ENCODE peak calls at places on chromosomes 3 and 15, in nine cellular contexts. W is HepG2, N is K562, L is esophagus muscularis mucosa, M is transverse colon, S is spleen, I is HCT116, Z is prostate gland, P is upper lobe of left lung. O is an unnamed sample.

GRCh38 chr3:65685621-65686020 is 353.1 kb downstream of the MAGI1 start:
- DNase-seq in L (no peak), Z (no peak), W (peak), M (no peak), S (no peak), I (no peak), P (no peak), N (peak), O (no peak)

GRCh38 chr3:110174908-110175307 is 837.6 kb upstream of the DPPA4 start:
- DNase-seq in S (no peak), N (no peak), W (no peak), Z (no peak), M (no peak), L (no peak), P (no peak), I (no peak), O (no peak)

GRCh38 chr3:122458992-122459391 is 43.1 kb upstream of the WDR5B start:
- DNase-seq in L (no peak), P (no peak), N (peak), Z (no peak), I (peak), S (no peak), W (no peak), M (no peak), O (no peak)

GRCh38 chr3:74501001-74501400 is 113.5 kb downstream of the CNTN3 start:
- DNase-seq in S (no peak), L (no peak), M (no peak), P (no peak), Z (no peak), I (no peak), W (no peak), N (no peak), O (no peak)

GRCh38 chr3:31440878-31441277 is 91.8 kb upstream of the STT3B start:
- DNase-seq in L (no peak), S (no peak), P (no peak), M (no peak), N (no peak), I (no peak), Z (no peak), W (no peak), O (no peak)

GRCh38 chr3:49316696-49317457 is 23.0 kb downstream of the USP4 start:
- DNase-seq in W (no peak), M (peak), Z (no peak), P (no peak), S (no peak), L (peak), N (no peak), I (no peak), O (no peak)

GRCh38 chr3:150877303-150877702 is 27.9 kb downstream of the MINDY4B start:
- DNase-seq in M (no peak), N (no peak), I (no peak), S (no peak), P (no peak), L (no peak), W (no peak), Z (no peak), O (no peak)

GRCh38 chr3:152870027-152870426 is 35.1 kb downstream of the P2RY1 start:
- DNase-seq in N (no peak), I (no peak), L (no peak), P (no peak), W (no peak), S (no peak), Z (no peak), M (no peak), O (no peak)

GRCh38 chr15:66898656-66899402 is 166.6 kb upstream of the SMAD3 start:
- DNase-seq in L (no peak), M (no peak), P (no peak), I (no peak), W (no peak), N (no peak), S (no peak), Z (no peak), O (no peak)

GRCh38 chr3:44885618-44886017 is 11.2 kb downstream of the TGM4 start:
- DNase-seq in N (peak), P (no peak), S (no peak), L (no peak), Z (no peak), M (no peak), I (peak), W (peak), O (no peak)

GRCh38 chr15:97940993-97941392 is 19.5 kb upstream of the ARRDC4 start:
- DNase-seq in P (no peak), S (no peak), W (no peak), I (no peak), M (no peak), N (no peak), L (no peak), Z (no peak), O (no peak)

GRCh38 chr15:73346735-73347312 is 21.9 kb downstream of the HCN4 start:
- DNase-seq in M (peak), Z (peak), P (peak), N (peak), S (no peak), L (no peak), W (peak), I (peak), O (peak)

GRCh38 chr15:36880913-36881290 is 219.4 kb downstream of the MEIS2 start:
- DNase-seq in I (no peak), W (no peak), S (no peak), Z (no peak), P (no peak), N (no peak), L (no peak), M (no peak), O (no peak)

GRCh38 chr3:100737334-100737733 is 28.0 kb downstream of the TFG start:
- DNase-seq in P (no peak), W (no peak), I (no peak), S (no peak), L (no peak), M (no peak), Z (no peak), N (peak), O (no peak)

GRCh38 chr3:115616461-115616860 is 6.8 kb upstream of the GAP43 start:
- DNase-seq in S (no peak), L (no peak), Z (no peak), P (no peak), N (no peak), I (no peak), M (no peak), W (no peak), O (no peak)
- TF ChIP-seq POLR2A in S (no peak), L (no peak), Z (no peak), P (no peak), N (no peak), I (no peak), M (no peak), W (no peak), O (no peak)

DNA sequence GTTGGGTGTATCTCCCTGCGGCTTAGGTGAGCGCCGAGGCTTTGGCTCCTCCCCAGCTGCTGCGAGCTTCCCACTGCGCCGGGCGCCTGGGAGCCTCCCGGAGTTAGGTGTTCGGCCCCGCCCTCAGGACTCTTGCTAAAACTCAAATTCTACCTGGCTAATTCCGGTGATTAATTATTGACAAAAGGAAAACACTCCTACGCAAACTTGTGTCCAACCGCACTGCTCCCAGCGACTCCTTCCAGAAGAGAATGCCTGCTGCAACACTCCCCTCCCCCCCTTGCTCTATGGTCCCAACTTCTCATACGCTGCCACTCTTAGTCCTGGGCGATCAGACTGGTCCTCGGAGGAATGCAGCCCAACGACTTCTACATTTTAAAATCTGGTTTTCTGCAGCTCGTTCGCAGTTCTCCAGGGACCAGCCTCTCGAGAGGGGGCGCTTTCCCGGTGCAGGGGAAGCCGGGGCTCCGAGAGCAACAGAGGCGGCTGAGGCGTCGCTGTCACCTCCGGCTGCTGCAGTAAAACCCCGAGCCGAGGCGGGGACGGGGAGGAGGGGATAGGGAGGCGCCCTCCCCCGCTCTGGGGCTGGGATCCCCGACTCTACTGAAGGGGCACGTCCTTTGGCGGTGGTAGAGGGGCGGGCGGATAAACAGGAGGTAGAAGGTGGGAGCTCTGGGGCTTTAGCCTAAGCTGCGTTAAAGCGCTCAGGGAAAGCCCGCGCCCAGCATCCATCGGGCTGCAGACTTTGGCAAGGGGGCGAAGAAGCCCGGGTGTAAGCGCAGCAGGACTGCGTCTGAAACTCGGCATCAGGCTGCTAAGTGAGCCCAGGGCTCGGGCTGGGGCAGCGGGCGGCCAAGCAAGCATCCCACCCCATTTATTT is at the start of gene SPTSSB:
- DNase-seq in L (no peak), S (peak), I (peak), N (peak), M (peak), Z (peak), P (peak), W (peak), O (peak)
- TF ChIP-seq POLR2AphosphoS5 in L (no peak), S (no peak), I (no peak), N (no peak), M (no peak), Z (peak), P (no peak), W (no peak), O (no peak)

DNA sequence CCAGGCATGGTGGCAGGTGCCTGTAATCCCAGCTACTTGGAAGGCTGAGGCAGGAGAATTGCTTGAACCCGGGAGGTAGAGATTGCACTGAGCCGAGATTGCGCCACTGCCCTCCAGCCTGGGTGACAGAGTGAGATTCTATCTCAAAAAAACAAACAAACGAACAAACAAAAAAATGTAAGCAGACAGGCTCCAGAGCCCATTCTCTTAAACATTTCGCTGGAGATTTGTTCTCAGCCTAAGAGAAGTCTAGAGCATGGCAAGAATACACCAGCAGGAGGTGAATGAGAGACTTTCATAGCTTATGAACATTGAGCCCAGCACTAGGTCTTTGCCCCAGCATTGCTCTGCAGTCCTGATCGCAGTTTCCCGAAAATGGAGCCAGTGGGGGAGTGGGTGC is 329.4 kb upstream of the TLE3 start:
- DNase-seq in I (no peak), P (no peak), N (no peak), L (no peak), W (no peak), S (no peak), Z (no peak), M (no peak), O (no peak)
- TF ChIP-seq CTCF in I (no peak), P (no peak), N (no peak), L (no peak), W (no peak), S (no peak), Z (no peak), M (no peak), O (peak)

GRCh38 chr15:41621200-41622193 is 38.7 kb upstream of the MGA start:
- DNase-seq in W (peak), Z (peak), L (peak), M (peak), I (no peak), S (peak), N (no peak), P (peak), O (peak)
- TF ChIP-seq POLR2A in W (peak), Z (no peak), L (no peak), M (no peak), I (no peak), S (no peak), N (no peak), P (no peak), O (no peak)

GRCh38 chr3:111747490-111747889 is 111.6 kb upstream of the PHLDB2 start:
- DNase-seq in N (no peak), W (no peak), S (no peak), L (no peak), I (no peak), M (no peak), P (no peak), Z (no peak), O (no peak)
- TF ChIP-seq POLR2AphosphoS5 in N (no peak), W (no peak), S (no peak), L (no peak), I (no peak), M (no peak), P (no peak), Z (no peak), O (no peak)

DNA sequence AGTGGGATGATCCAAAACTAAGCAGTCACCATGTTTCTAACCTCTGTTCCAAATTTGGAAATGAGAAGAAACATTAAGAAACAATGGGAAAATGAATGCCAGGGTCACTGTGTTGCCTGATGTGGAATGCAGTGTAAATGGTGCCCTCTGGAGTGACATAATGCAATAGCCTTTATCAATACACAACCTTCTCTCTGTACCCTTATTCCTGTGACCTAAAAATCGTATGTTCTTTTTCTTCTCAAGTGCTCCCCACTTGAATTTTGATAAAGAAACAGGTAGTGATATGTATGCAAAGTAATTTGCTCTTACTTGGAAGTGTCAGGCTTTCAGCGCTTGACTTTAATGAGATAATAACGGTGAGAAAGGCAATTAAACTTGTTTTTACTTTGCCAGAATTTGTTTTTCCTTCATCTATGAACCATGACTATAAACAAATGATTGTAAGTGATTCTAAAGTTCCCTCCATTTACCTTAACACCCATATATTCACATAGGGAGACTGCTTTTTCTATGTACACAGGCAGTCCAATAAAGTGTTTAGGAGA is 145.8 kb upstream of the THRB start:
- DNase-seq in N (peak), L (no peak), M (no peak), W (peak), Z (no peak), P (no peak), I (peak), S (no peak), O (no peak)
- TF ChIP-seq CTCF in N (peak), L (peak), M (peak), W (peak), Z (peak), P (peak), I (peak), S (peak), O (peak)

GRCh38 chr3:47985376-47985775 is 30.8 kb downstream of the MAP4 start:
- DNase-seq in Z (no peak), W (no peak), L (no peak), N (no peak), M (no peak), S (no peak), P (no peak), I (no peak), O (no peak)
- TF ChIP-seq POLR2A in Z (no peak), W (no peak), L (no peak), N (no peak), M (no peak), S (no peak), P (no peak), I (no peak), O (no peak)

GRCh38 chr3:40975711-40976121 is 223.6 kb upstream of the CTNNB1 start:
- DNase-seq in W (no peak), M (no peak), N (no peak), S (no peak), I (no peak), P (no peak), L (no peak), Z (peak), O (no peak)
- TF ChIP-seq POLR2AphosphoS5 in W (no peak), M (no peak), N (no peak), S (no peak), I (no peak), P (no peak), L (peak), Z (peak), O (no peak)